ENCODE peak calls at places on chromosomes 6 and 20, in seven cellular contexts. A is heart left ventricle; L is NCI-H1092 treated with DMSO at 0.1 percent for 48 hours; E is DND-41; F is activated T-cell treated with anti-CD3 and anti-CD28 coated beads, Interleukin-2, amount 50 U/mL, for 72 hours; C is NCI-H1417 treated with DMSO at 0.1 percent for 48 hours; N is EH. Y is an unnamed sample.
A peak's percentile ranks its signal among the peaks of the same experiment; 100 is the strongest.

GRCh38 chr6:44701637-44702101 is 314.2 kb downstream of the CDC5L start:
- DNase-seq in A (peak; percentile 32), L (no peak), E (no peak), F (no peak), C (no peak), N (peak; percentile 45), Y (no peak)

GRCh38 chr6:2412731-2413130 is 167.3 kb upstream of the GMDS start:
- DNase-seq in A (no peak), L (no peak), E (no peak), F (no peak), C (no peak), N (peak; percentile 80), Y (no peak)

GRCh38 chr6:36925809-36926208 is 28.7 kb upstream of the PI16 start:
- DNase-seq in A (no peak), L (no peak), E (no peak), F (peak; percentile 38), C (no peak), N (no peak), Y (no peak)

GRCh38 chr6:81307640-81308214 is 444.8 kb downstream of the TENT5A start:
- DNase-seq in A (no peak), L (no peak), E (no peak), F (no peak), C (no peak), N (no peak), Y (no peak)

GRCh38 chr6:38182426-38182825 is 362.9 kb downstream of the ZFAND3 start:
- DNase-seq in A (no peak), L (no peak), E (no peak), F (no peak), C (no peak), N (no peak), Y (no peak)

GRCh38 chr6:157518399-157519250 is 137.6 kb downstream of the ZDHHC14 start:
- DNase-seq in A (no peak), L (no peak), E (no peak), F (no peak), C (no peak), N (peak; percentile 88), Y (no peak)

GRCh38 chr6:43256670-43257664 is 13.7 kb downstream of the TTBK1 start:
- DNase-seq in A (no peak), L (no peak), E (no peak), F (peak; percentile 23), C (no peak), N (no peak), Y (no peak)

GRCh38 chr20:13492001-13492480 is 146.7 kb downstream of the TASP1 start:
- DNase-seq in A (no peak), L (no peak), E (no peak), F (no peak), C (no peak), N (peak; percentile 70), Y (peak; percentile 10)